ENCODE peak calls at places on chromosomes 16 and 17, in six cellular contexts. X is A549, S is heart right ventricle, V is kidney epithelial cell, I is fibroblast of the aortic adventitia, P is cardiac muscle cell. J is an unnamed sample.

GRCh38 chr16:11391576-11391975 is 46.3 kb downstream of the RMI2 start:
- DNase-seq in X (no peak), S (no peak), V (no peak), I (no peak), P (no peak), J (no peak)

GRCh38 chr17:12133183-12133582 is 112.5 kb downstream of the MAP2K4 start:
- DNase-seq in X (no peak), S (no peak), V (no peak), I (peak), P (no peak), J (no peak)

GRCh38 chr17:77352996-77353395 is 212.2 kb downstream of the SEC14L1 start:
- DNase-seq in X (no peak), S (no peak), V (no peak), I (no peak), P (no peak), J (no peak)

GRCh38 chr17:28338056-28338768 is 2.7 kb downstream of the TNFAIP1 start:
- DNase-seq in X (no peak), S (no peak), V (no peak), I (peak), P (no peak), J (no peak)

GRCh38 chr16:84054916-84055315 is 12.3 kb upstream of the SLC38A8 start:
- DNase-seq in X (no peak), S (no peak), V (no peak), I (no peak), P (peak), J (no peak)

GRCh38 chr17:72529386-72529785 is 408.6 kb downstream of the SOX9 start:
- DNase-seq in X (no peak), S (no peak), V (no peak), I (no peak), P (no peak), J (no peak)

GRCh38 chr16:19245326-19245925 is 40.1 kb upstream of the CLEC19A start:
- DNase-seq in X (no peak), S (no peak), V (no peak), I (no peak), P (no peak), J (no peak)

GRCh38 chr16:31331141-31331764 is 23.7 kb upstream of the ITGAX start:
- DNase-seq in X (no peak), S (no peak), V (no peak), I (no peak), P (peak), J (no peak)

GRCh38 chr17:65797809-65798208 is 236.4 kb upstream of the AXIN2 start:
- DNase-seq in X (no peak), S (no peak), V (no peak), I (no peak), P (peak), J (no peak)

GRCh38 chr17:3659541-3660111 is 8.8 kb downstream of the TAX1BP3 start:
- DNase-seq in X (peak), S (peak), V (no peak), I (peak), P (peak), J (no peak)

DNA sequence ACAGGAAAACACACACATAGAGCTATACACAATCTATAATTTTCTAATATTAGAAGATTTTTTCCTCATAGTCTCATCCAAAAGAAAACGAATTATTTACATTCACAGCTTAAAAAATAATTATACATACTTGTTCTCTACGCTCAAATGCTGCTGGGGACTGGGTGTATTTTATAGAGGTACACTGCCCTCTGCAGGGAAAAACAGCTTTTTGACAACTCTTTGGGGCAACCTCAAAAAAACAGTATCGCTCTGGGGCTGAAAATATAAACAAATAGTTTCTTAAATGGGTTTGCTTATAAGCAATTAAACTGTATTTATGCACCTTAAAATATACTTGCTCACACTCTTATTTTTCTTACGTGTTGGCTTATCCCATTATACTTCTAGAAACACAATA is 261.8 kb upstream of the PSMD7 start:
- DNase-seq in X (peak), S (no peak), V (no peak), I (peak), P (peak), J (no peak)
- TF ChIP-seq CTCF in X (peak), S (peak), V (peak), I (no peak), P (peak), J (peak)

GRCh38 chr17:42051013-42051400 is 606 bp upstream of the C17orf113 start:
- DNase-seq in X (no peak), S (no peak), V (no peak), I (no peak), P (no peak), J (no peak)
- H3K4me3 ChIP-seq in X (peak), S (peak), V (no peak), I (peak), P (peak), J (peak)

DNA sequence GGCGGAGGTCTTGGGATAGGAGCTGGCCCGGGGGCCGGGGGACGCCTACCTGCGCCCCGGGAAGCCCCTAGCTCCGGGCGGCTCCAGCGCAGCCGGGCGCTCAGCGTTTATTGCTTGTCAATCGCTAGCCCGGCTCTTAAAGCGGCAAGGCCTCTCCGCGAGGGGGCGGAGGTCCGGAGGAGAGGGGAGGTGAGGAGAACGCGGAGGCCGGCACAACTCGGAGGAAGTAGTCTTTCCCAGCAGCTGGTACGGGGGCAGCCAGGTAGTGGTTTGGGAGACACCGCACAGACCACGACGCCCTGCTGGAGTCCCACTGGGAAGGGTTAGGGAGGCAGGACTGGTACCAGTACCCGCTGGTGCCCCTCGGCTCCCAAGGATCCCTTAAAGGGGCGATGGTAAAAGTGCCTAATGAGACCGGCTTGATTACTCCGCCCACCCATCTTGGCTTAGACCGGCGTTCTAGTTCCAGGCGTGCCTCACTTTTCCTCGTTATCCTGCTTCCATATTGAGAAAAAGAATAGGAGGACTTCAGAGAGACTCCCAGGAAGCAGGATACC is at the start of gene MPP2:
- DNase-seq in X (peak), S (peak), V (no peak), I (peak), P (peak), J (no peak)
- TF ChIP-seq CTCF in X (no peak), S (peak), V (peak), I (peak), P (peak), J (no peak)

GRCh38 chr16:10083301-10083700 is 98.9 kb downstream of the GRIN2A start:
- DNase-seq in X (no peak), S (no peak), V (no peak), I (no peak), P (no peak), J (no peak)
- H3K4me3 ChIP-seq in X (no peak), S (no peak), V (no peak), I (no peak), P (no peak), J (no peak)

GRCh38 chr16:68902376-68903345 is 59.3 kb downstream of the TANGO6 start:
- DNase-seq in X (peak), S (no peak), V (peak), I (peak), P (peak), J (no peak)
- TF ChIP-seq CTCF in X (peak), S (peak), V (peak), I (peak), P (peak), J (peak)

DNA sequence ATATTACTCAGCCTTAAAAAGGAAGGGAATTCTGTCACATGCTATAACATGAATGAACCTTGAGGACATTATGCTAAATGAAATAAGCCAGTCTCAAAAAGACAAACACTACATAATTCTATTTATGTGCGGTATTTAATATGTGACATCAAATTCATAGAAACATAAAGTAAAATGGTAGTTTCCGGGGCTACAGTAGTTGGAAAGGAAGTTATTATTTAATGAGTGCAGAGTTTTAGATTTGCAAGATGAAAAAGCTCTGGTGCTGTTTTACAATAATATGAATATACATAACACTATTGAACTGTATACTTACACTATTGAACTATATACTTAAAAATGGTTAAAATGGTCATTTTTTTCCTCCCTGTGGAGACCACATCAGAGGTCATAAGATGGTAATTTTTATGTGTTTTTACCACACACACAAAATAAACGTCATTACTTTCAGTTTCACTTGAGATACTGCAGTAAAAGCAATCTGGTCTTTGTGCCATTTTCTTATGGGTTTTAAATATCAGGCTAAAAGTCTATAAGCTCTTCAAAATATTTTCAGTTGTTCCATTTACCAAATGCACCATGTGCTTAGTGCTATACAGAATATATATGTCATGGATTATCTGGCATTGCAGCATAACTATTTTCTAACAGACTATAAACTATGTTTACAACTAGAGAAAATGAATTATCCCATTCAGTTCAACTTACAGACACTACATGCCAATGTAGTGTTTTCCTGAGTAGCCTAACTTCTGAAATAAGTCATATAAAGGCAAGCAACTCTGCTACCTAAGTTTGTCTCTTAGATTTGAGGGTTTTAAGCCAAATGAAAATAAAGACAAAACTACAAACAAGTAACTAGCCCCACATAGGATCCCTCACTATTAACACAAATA is 90.9 kb downstream of the SPAG9 start:
- DNase-seq in X (no peak), S (no peak), V (no peak), I (peak), P (no peak), J (no peak)
- H3K4me3 ChIP-seq in X (no peak), S (peak), V (no peak), I (peak), P (no peak), J (no peak)

DNA sequence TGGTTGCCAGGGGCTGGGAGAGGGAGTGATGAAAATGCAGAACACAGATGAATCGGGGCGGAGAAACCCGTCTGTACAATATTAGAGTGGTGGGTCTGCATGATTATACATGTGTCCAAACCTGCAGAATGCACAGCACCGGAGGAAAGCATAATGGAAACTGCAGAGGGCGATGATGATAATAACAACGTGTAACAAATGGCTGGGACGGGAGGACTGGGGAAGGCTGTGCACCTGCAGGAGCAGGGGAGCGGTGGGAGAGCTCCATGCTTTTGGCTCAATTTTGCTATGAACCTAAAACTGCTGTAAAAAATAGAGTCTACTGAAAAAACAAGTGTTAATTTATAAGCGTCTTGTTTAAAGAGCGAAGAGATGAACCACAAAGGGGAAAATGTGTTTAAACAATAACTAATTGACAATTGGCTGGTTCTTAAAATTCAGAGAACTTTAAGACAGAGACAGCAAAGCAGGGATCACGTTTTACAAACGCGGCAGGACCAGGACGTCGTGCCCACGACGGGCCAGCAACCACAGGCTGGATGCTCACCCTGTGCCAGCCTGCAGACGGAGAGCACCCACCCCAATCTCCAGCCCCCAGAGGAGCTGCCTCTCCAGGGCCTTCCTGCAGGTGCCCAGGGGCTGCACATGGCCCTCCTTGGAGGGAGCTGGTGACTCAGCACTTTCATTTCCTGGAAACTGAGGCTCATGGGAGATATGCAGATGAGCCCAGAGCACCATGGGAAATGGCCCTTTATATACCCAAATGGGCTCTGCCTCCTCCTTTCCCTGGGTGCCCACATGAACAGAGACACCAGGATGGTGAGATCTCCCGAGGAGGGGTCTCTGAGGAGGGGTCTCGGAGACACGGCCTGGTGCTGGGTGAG is at the start of gene TEX19:
- DNase-seq in X (peak), S (no peak), V (no peak), I (no peak), P (no peak), J (no peak)
- TF ChIP-seq CTCF in X (no peak), S (no peak), V (no peak), I (no peak), P (no peak), J (peak)

DNA sequence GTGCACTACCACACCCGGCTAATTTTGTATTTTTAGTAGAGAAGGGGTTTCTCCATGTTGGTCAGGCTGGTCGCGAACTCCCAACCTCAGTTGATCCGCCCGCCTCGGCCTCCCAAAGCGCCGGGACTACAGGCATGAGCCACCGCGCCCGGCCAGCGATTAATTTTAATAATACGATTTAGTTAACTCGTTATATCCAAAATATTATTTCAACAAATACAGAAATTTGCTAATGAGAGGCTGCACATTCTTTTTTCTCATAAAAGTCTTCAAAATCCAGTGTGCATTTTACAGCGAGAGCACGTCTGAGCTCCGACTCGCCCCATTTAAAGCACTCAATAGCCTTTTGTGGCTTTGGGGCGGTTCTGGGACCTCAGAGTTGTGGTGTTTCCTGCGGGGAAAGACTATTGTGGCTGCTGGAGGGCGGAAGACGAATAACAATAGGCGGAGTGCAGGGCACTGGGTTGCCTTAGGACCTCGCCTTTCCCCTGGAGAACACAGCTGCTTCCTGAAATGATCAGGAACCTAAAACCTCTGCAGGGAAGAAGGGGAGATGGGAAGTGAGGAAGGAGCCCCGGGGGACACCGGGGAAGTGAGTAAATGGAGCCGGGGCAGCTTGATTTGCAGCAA is 2.9 kb upstream of the ZSCAN10 start:
- DNase-seq in X (no peak), S (no peak), V (no peak), I (no peak), P (no peak), J (no peak)
- H3K4me3 ChIP-seq in X (no peak), S (peak), V (no peak), I (no peak), P (no peak), J (no peak)

GRCh38 chr16:10269632-10270031 is 87.4 kb upstream of the GRIN2A start:
- DNase-seq in X (no peak), S (no peak), V (no peak), I (no peak), P (no peak), J (no peak)
- TF ChIP-seq CTCF in X (no peak), S (no peak), V (no peak), I (no peak), P (no peak), J (no peak)

J was measured in epithelial cell of proximal tubule.